ENCODE peak calls at places on chromosome 5, in six cellular contexts. O, N, W, Y, H and J are unnamed samples.

GRCh38 chr5:135829681-135830383 is 4.6 kb upstream of the SLC25A48 start:
- DNase-seq in Y (peak; percentile 70), O (peak; percentile 66), W (peak; percentile 79), H (peak; percentile 35), N (peak; percentile 75), J (peak; percentile 77)

GRCh38 chr5:146243217-146243616 is 39.8 kb downstream of the RBM27 start:
- DNase-seq in Y (no peak), H (no peak), W (no peak), O (no peak), N (no peak), J (no peak)

GRCh38 chr5:148873690-148874485 is 47.5 kb downstream of the ADRB2 start:
- DNase-seq in H (no peak), O (no peak), N (no peak), Y (no peak), W (no peak), J (no peak)

GRCh38 chr5:142215915-142216681 is 107.5 kb downstream of the NDFIP1 start:
- DNase-seq in O (peak; percentile 99), H (peak; percentile 95), Y (no peak), N (peak; percentile 82), W (peak; percentile 96), J (peak; percentile 94)

GRCh38 chr5:39775458-39776365 is 350.9 kb upstream of the DAB2 start:
- DNase-seq in N (peak; percentile 9), H (peak; percentile 65), W (peak; percentile 82), O (peak; percentile 86), Y (no peak), J (peak; percentile 54)

GRCh38 chr5:72511371-72512178 is 4.4 kb upstream of the ZNF366 start:
- DNase-seq in Y (no peak), O (peak; percentile 67), W (peak; percentile 28), H (peak; percentile 16), N (no peak), J (no peak)

GRCh38 chr5:32600057-32600622 is 14.8 kb downstream of the SUB1 start:
- DNase-seq in H (peak; percentile 25), W (peak; percentile 92), N (no peak), Y (no peak), O (peak; percentile 76), J (peak; percentile 71)

GRCh38 chr5:26691486-26691885 is 346.9 kb downstream of the CDH9 start:
- DNase-seq in W (no peak), N (no peak), O (no peak), H (no peak), Y (no peak), J (no peak)

GRCh38 chr5:168135897-168136296 is 155.5 kb upstream of the WWC1 start:
- DNase-seq in N (no peak), W (no peak), H (no peak), Y (no peak), O (no peak), J (no peak)

GRCh38 chr5:79135790-79136553 is 24.4 kb downstream of the BHMT start:
- DNase-seq in H (no peak), N (no peak), Y (no peak), O (no peak), W (no peak), J (no peak)

GRCh38 chr5:123802298-123802951 is 290.4 kb downstream of the CSNK1G3 start:
- DNase-seq in W (no peak), O (no peak), Y (no peak), N (no peak), H (no peak), J (no peak)

GRCh38 chr5:168472329-168472728 is 13.9 kb upstream of the RARS1 start:
- DNase-seq in H (peak; percentile 84), Y (no peak), O (peak; percentile 93), W (peak; percentile 91), N (peak; percentile 8), J (peak; percentile 92)